ENCODE peak calls at places on chromosomes 16 and 17, in five cellular contexts. J is breast epithelium, U is stomach, W is BE2C, P is WERI-Rb-1. V is an unnamed sample.
A peak's percentile ranks its signal among the peaks of the same experiment; 100 is the strongest.

GRCh38 chr17:31339906-31340661 is 18.7 kb upstream of the EVI2A start:
- DNase-seq in U (no peak), W (no peak), J (no peak), P (no peak), V (no peak)

GRCh38 chr16:28880589-28880915 is 2.3 kb downstream of the ATP2A1 start:
- DNase-seq in J (no peak), U (no peak), W (no peak), P (no peak), V (no peak)

GRCh38 chr17:32323784-32324590 is 18.0 kb downstream of the C17orf75 start:
- DNase-seq in J (no peak), P (no peak), W (no peak), U (peak; percentile 54), V (peak; percentile 73)

GRCh38 chr17:17079336-17079735 is 37.1 kb downstream of the MPRIP start:
- DNase-seq in J (peak; percentile 6), W (no peak), P (peak; percentile 79), U (no peak), V (no peak)

GRCh38 chr16:48197294-48197693 is 41.5 kb upstream of the ABCC12 start:
- DNase-seq in P (no peak), U (no peak), W (no peak), J (no peak), V (no peak)

GRCh38 chr16:67013823-67014640 is 14.9 kb upstream of the CBFB start:
- DNase-seq in J (peak; percentile 75), U (peak; percentile 68), W (peak; percentile 95), P (peak; percentile 77), V (peak; percentile 90)

GRCh38 chr17:1197781-1198490 is 18.2 kb upstream of the ABR start:
- DNase-seq in W (no peak), U (peak; percentile 69), J (no peak), P (no peak), V (peak; percentile 55)

GRCh38 chr16:83715217-83715920 is 92.4 kb upstream of the HSBP1 start:
- DNase-seq in J (peak; percentile 61), W (no peak), U (peak; percentile 67), P (peak; percentile 25), V (no peak)

GRCh38 chr17:17151541-17151940 is 54.6 kb downstream of the PLD6 start:
- DNase-seq in P (no peak), J (no peak), U (no peak), W (no peak), V (no peak)

GRCh38 chr17:38922538-38923291 is 2.7 kb upstream of the LASP1NB start:
- DNase-seq in J (peak; percentile 53), P (no peak), W (peak; percentile 75), U (peak; percentile 73), V (peak; percentile 75)

GRCh38 chr17:50428831-50429424 is 2.9 kb downstream of the ACSF2 start:
- DNase-seq in W (no peak), U (no peak), P (no peak), J (peak; percentile 60), V (no peak)

GRCh38 chr17:6241381-6241780 is 171.2 kb downstream of the WSCD1 start:
- DNase-seq in P (no peak), W (no peak), U (no peak), J (no peak), V (peak; percentile 51)

GRCh38 chr16:1958715-1959268 is 546 bp upstream of the NDUFB10 start:
- DNase-seq in W (peak; percentile 16), P (no peak), U (no peak), J (no peak), V (no peak)

GRCh38 chr16:1961651-1962067 is 2.3 kb downstream of the NDUFB10 start:
- DNase-seq in J (no peak), W (peak; percentile 55), P (no peak), U (no peak), V (peak; percentile 77)

GRCh38 chr16:1959269-1960039 is at the start of gene NDUFB10:
- DNase-seq in P (peak; percentile 94), J (peak; percentile 90), U (peak; percentile 96), W (peak; percentile 97), V (peak; percentile 98)

GRCh38 chr16:1964046-1964505 is 550 bp downstream of the RPS2 start:
- DNase-seq in J (no peak), P (no peak), U (no peak), W (no peak), V (no peak)

DNA sequence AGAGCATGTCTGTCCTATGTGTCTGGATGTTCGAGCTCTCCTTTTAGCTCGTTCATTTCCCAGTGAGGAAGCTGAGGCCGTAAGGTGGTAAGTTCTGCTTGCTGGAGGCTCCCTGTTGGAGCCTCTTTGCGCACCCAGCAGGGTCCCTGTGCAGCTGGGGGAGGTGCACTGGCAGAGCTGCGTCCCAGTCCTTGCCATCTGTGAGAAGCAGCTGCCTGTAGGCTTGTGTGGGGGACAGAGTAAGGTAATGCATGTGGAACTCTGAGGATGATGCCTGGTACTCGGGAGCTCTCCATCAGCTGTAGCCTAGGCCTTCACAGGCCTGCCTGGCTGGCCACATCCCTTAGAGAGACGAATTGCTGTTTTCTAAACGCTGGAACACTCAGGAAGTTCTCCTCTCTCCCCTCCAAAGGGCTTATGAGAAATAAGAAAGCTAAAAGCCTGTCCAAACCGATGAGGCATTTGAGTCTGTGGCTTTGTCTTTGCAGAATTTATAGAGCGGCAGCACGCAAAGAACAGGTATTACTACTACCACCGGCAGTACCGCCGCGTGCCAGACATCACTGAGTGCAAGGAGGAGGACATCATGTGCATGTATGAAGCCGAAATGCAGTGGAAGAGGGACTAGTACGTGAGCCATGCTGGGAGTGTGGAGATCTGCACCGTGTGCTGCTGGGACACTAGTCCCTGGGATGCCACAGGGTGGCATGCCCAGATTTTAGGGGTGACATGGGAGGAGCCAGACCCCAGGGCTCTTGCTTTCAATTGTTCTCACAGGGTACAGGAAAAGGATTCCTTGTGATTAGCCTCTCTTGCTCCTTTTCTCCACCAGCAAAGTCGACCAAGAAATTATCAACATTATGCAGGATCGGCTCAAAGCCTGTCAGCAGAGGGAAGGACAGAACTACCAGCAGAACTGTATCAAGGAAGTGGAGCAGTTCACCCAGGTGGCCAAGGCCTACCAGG is 1.6 kb downstream of the NDUFB10 start:
- DNase-seq in U (no peak), W (peak; percentile 69), P (peak; percentile 72), J (no peak), V (peak; percentile 72)
- H3K4me3 ChIP-seq in U (peak overlapping the region; percentile 87), W (peak overlapping the region; percentile 86), P (peak overlapping the region; percentile 67), J (peak overlapping the region; percentile 79), V (peak overlapping the region; percentile 96)

DNA sequence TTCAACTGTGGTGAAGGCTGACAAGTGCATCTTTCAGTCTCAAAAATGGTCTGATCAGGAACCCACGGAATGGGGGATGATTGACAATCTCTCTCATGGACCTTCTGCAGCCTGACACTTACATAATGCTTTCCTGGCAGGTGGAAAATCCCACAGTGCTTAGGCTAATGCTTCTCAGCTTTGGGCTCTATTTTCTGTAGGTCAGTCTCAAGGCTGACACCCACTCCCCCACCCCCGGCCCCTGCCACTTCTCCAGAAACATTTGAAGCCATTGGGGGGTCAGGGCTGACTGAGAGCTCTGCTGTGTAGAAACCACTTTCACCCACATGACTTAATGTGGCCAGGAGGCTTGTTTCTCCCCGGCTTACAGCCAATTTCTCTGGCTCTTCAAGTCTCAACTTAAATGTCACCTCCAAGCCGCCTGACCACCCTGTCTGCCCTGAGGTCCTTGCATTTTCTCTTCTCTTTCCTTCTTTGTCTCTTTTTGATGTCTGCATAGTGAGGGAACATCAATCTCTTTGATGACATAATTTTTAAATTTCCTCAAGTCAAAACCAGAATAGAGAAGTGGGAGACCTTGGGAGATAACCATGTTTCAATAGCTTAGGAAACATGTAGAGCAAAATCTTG is 16.7 kb upstream of the IRF8 start:
- DNase-seq in P (no peak), U (no peak), W (no peak), J (no peak), V (no peak)
- H3K27me3 ChIP-seq in P (no peaks in the 10 kb centered on the region), U (no peaks in the 10 kb centered on the region), W (peaks cover 65% of the 10 kb centered on the region), J (peaks cover 35% of the 10 kb centered on the region), V (no peaks in the 10 kb centered on the region)

GRCh38 chr16:20897253-20897896 is 2.8 kb downstream of the DCUN1D3 start:
- DNase-seq in J (no peak), P (no peak), W (no peak), U (no peak), V (no peak)

GRCh38 chr16:20900299-20901067 is at the start of the genes DCUN1D3 and LYRM1:
- DNase-seq in J (peak; percentile 92), U (peak; percentile 95), W (peak; percentile 99), P (peak; percentile 99), V (peak; percentile 97)

GRCh38 chr16:20899503-20900298 is 457 bp downstream of the DCUN1D3 start:
- DNase-seq in U (no peak), W (no peak), J (no peak), P (peak; percentile 75), V (no peak)

GRCh38 chr16:20898938-20899502 is 1.1 kb downstream of the DCUN1D3 start:
- DNase-seq in J (no peak), W (no peak), P (no peak), U (no peak), V (no peak)

GRCh38 chr16:20897897-20898296 is 2.3 kb downstream of the DCUN1D3 start:
- DNase-seq in J (no peak), W (no peak), P (no peak), U (no peak), V (no peak)
- H3K4me3 ChIP-seq in J (peak overlapping the region; percentile 78), W (no peak overlapping the region), P (peak overlapping the region; percentile 64), U (peak overlapping the region; percentile 71), V (no peak overlapping the region)

DNA sequence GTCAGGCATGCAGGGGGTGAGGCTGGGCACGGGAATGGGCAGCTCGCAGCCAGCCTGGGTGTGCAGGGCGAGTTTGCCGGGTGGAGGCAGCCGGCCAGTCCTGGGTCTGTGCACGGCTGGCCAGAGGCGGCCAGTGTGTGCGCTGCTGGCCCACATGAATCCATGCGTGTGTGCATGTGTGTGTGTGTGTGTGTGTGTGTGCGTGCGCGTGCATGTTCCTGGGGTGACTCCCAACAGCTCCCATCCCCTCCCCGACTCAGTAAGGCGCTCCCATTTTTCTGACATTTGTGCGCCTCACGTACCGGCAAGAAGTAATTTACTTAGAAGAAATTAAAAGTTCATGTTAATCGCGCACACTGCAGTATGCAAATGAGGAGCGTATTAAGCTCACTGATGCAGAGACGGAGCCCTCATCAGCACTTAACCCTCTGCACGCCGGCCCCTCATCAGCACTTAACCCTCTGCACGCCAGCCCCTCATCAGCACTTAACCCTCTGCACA is 55.4 kb upstream of the ACSF3 start:
- DNase-seq in J (no peak), P (no peak), W (peak; percentile 7), U (no peak), V (no peak)
- H3K27me3 ChIP-seq in J (peaks cover 93% of the 10 kb centered on the region), P (no peaks in the 10 kb centered on the region), W (peaks cover 78% of the 10 kb centered on the region), U (peaks cover 4% of the 10 kb centered on the region), V (no peaks in the 10 kb centered on the region)

GRCh38 chr17:10633738-10634379 is 23.2 kb downstream of the MYH3 start:
- DNase-seq in U (no peak), W (no peak), J (no peak), P (no peak), V (no peak)
- H3K4me3 ChIP-seq in U (no peak overlapping the region), W (no peak overlapping the region), J (no peak overlapping the region), P (no peak overlapping the region), V (no peak overlapping the region)